ENCODE peak calls at places on chromosomes 5 and 9, in five cellular contexts. P is OCI-M1; O is NCI-H2081; C is activated naive CD4-positive, alpha-beta T cell treated with Interleukin-2 at 50 U/mL for 16 hours; K is lower leg skin. Y is an unnamed sample.
A peak's percentile ranks its signal among the peaks of the same experiment; 100 is the strongest.

GRCh38 chr5:8508196-8508595 is 639.2 kb downstream of the MTRR start:
- DNase-seq in O (no peak), K (no peak), C (no peak), P (no peak), Y (no peak)

GRCh38 chr5:95861858-95862561 is 39.5 kb upstream of the GLRX start:
- DNase-seq in O (no peak), P (no peak), C (peak; percentile 25), K (no peak), Y (no peak)

GRCh38 chr5:134500699-134501430 is 24.6 kb upstream of the JADE2 start:
- DNase-seq in P (no peak), K (no peak), C (no peak), O (no peak), Y (peak; percentile 29)

GRCh38 chr5:178234753-178235599 is 2.4 kb upstream of the PHYKPL start:
- DNase-seq in O (peak; percentile 30), C (peak; percentile 76), K (peak; percentile 59), P (peak; percentile 86), Y (peak; percentile 91)

GRCh38 chr9:131410051-131410491 is 16.2 kb downstream of the PRRC2B start:
- DNase-seq in C (peak; percentile 32), K (no peak), P (no peak), O (no peak), Y (no peak)

GRCh38 chr5:118551031-118551430 is 437.3 kb downstream of the DTWD2 start:
- DNase-seq in K (no peak), P (no peak), O (no peak), C (no peak), Y (no peak)

GRCh38 chr9:91192379-91192775 is 169.3 kb downstream of the AUH start:
- DNase-seq in C (peak; percentile 20), O (no peak), K (no peak), P (no peak), Y (no peak)

GRCh38 chr9:32565967-32566366 is 7.0 kb downstream of the NDUFB6 start:
- DNase-seq in K (no peak), O (no peak), C (no peak), P (no peak), Y (no peak)

GRCh38 chr5:151651997-151652645 is 34.6 kb downstream of the SPARC start:
- DNase-seq in K (peak; percentile 83), C (peak; percentile 74), O (peak; percentile 58), P (peak; percentile 88), Y (peak; percentile 85)

GRCh38 chr9:3508078-3508431 is 17.7 kb downstream of the RFX3 start:
- DNase-seq in K (no peak), C (no peak), P (no peak), O (no peak), Y (no peak)

GRCh38 chr5:129460121-129460950 is at the start of gene ADAMTS19:
- DNase-seq in C (no peak), O (peak; percentile 39), K (no peak), P (peak; percentile 26), Y (no peak)

GRCh38 chr5:53276825-53277224 is 167.3 kb upstream of the MOCS2 start:
- DNase-seq in P (peak; percentile 9), O (no peak), K (no peak), C (no peak), Y (no peak)

GRCh38 chr9:80556631-80557030 is 984.9 kb downstream of the TLE4 start:
- DNase-seq in O (no peak), K (no peak), C (no peak), P (no peak), Y (no peak)

GRCh38 chr5:62178258-62178657 is 127.7 kb upstream of the KIF2A start:
- DNase-seq in O (no peak), K (no peak), C (no peak), P (no peak), Y (no peak)

GRCh38 chr5:1103505-1104326 is 8.1 kb downstream of the SLC12A7 start:
- DNase-seq in P (no peak), O (no peak), K (peak; percentile 69), C (no peak), Y (peak; percentile 86)

GRCh38 chr5:134738963-134739661 is 764 bp downstream of the CAMLG start:
- DNase-seq in K (no peak), C (peak; percentile 37), O (peak; percentile 38), P (peak; percentile 88), Y (peak; percentile 77)

GRCh38 chr5:32713396-32714381 is 2.6 kb downstream of the NPR3 start:
- DNase-seq in C (no peak), P (no peak), O (no peak), K (peak; percentile 51), Y (peak; percentile 77)

GRCh38 chr5:179405426-179406030 is 60.3 kb upstream of the ADAMTS2 start:
- DNase-seq in C (no peak), P (no peak), K (no peak), O (no peak), Y (no peak)

GRCh38 chr5:39427225-39427624 is 2.4 kb upstream of the DAB2 start:
- DNase-seq in O (no peak), P (no peak), K (no peak), C (no peak), Y (no peak)

GRCh38 chr9:18756712-18757125 is 276.3 kb downstream of the SAXO1 start:
- DNase-seq in K (no peak), C (no peak), O (no peak), P (no peak), Y (no peak)

GRCh38 chr9:134024828-134025605 is at the start of gene BRD3OS:
- DNase-seq in O (peak; percentile 94), K (peak; percentile 92), C (peak; percentile 93), P (peak; percentile 98), Y (peak; percentile 100)

GRCh38 chr5:83000922-83001321 is 76.3 kb downstream of the TMEM167A start:
- DNase-seq in O (no peak), K (no peak), C (no peak), P (no peak), Y (no peak)

Y was measured in spleen.